ENCODE peak calls at places on chromosome 2, in six cellular contexts. One of them, this sample, is unnamed. For H3K4me1, the result is how much of the 10 kb centered on the place peaks cover.

GRCh38 chr2:231714639-231715498 is 6.5 kb downstream of the PTMA start:
- DNase-seq in endothelial cell of umbilical vein: peak
- DNase-seq in esophagus muscularis mucosa: no peak
- DNase-seq in stomach: peak
- DNase-seq in suprapubic skin: no peak
- DNase-seq in upper lobe of left lung: no peak
- DNase-seq in this sample: peak

GRCh38 chr2:100882645-100883613 is 63.0 kb downstream of the NPAS2 start:
- DNase-seq in stomach: peak
- DNase-seq in suprapubic skin: no peak
- DNase-seq in endothelial cell of umbilical vein: no peak
- DNase-seq in esophagus muscularis mucosa: no peak
- DNase-seq in upper lobe of left lung: no peak
- DNase-seq in this sample: no peak

GRCh38 chr2:191678437-191679110 is 638 bp downstream of the NABP1 start:
- DNase-seq in stomach: peak
- DNase-seq in suprapubic skin: peak
- DNase-seq in upper lobe of left lung: peak
- DNase-seq in esophagus muscularis mucosa: no peak
- DNase-seq in endothelial cell of umbilical vein: peak
- DNase-seq in this sample: peak

GRCh38 chr2:26298638-26299393 is 47.1 kb upstream of the SELENOI start:
- DNase-seq in stomach: peak
- DNase-seq in esophagus muscularis mucosa: no peak
- DNase-seq in upper lobe of left lung: no peak
- DNase-seq in suprapubic skin: no peak
- DNase-seq in endothelial cell of umbilical vein: peak
- DNase-seq in this sample: peak

GRCh38 chr2:237691908-237692600 is 64.7 kb downstream of the LRRFIP1 start:
- DNase-seq in stomach: peak
- DNase-seq in esophagus muscularis mucosa: peak
- DNase-seq in endothelial cell of umbilical vein: peak
- DNase-seq in suprapubic skin: peak
- DNase-seq in upper lobe of left lung: peak
- DNase-seq in this sample: peak

GRCh38 chr2:216350214-216350789 is 22.0 kb downstream of the MARCHF4 start:
- DNase-seq in endothelial cell of umbilical vein: peak
- DNase-seq in stomach: no peak
- DNase-seq in upper lobe of left lung: no peak
- DNase-seq in suprapubic skin: no peak
- DNase-seq in esophagus muscularis mucosa: peak
- DNase-seq in this sample: no peak

GRCh38 chr2:126852361-126852760 is 46.3 kb upstream of the TEX51 start:
- DNase-seq in stomach: no peak
- DNase-seq in upper lobe of left lung: no peak
- DNase-seq in endothelial cell of umbilical vein: no peak
- DNase-seq in esophagus muscularis mucosa: peak
- DNase-seq in suprapubic skin: no peak
- DNase-seq in this sample: no peak

GRCh38 chr2:39737661-39738060 is 41.4 kb downstream of the THUMPD2 start:
- DNase-seq in endothelial cell of umbilical vein: no peak
- DNase-seq in esophagus muscularis mucosa: no peak
- DNase-seq in suprapubic skin: no peak
- DNase-seq in stomach: no peak
- DNase-seq in upper lobe of left lung: peak
- DNase-seq in this sample: peak

GRCh38 chr2:192016265-192016664 is 169.4 kb upstream of the CAVIN2 start:
- DNase-seq in endothelial cell of umbilical vein: no peak
- DNase-seq in stomach: no peak
- DNase-seq in suprapubic skin: no peak
- DNase-seq in esophagus muscularis mucosa: no peak
- DNase-seq in upper lobe of left lung: no peak
- DNase-seq in this sample: no peak

GRCh38 chr2:191499874-191500565 is 177.9 kb upstream of the NABP1 start:
- DNase-seq in esophagus muscularis mucosa: no peak
- DNase-seq in suprapubic skin: no peak
- DNase-seq in stomach: no peak
- DNase-seq in endothelial cell of umbilical vein: no peak
- DNase-seq in upper lobe of left lung: peak
- DNase-seq in this sample: no peak

GRCh38 chr2:144083211-144083610 is 436.7 kb downstream of the ZEB2 start:
- DNase-seq in upper lobe of left lung: no peak
- DNase-seq in endothelial cell of umbilical vein: no peak
- DNase-seq in stomach: no peak
- DNase-seq in suprapubic skin: no peak
- DNase-seq in esophagus muscularis mucosa: no peak
- DNase-seq in this sample: no peak

GRCh38 chr2:189421644-189422043 is 19.6 kb upstream of the WDR75 start:
- DNase-seq in suprapubic skin: no peak
- DNase-seq in upper lobe of left lung: no peak
- DNase-seq in endothelial cell of umbilical vein: no peak
- DNase-seq in esophagus muscularis mucosa: no peak
- DNase-seq in stomach: no peak
- DNase-seq in this sample: no peak

GRCh38 chr2:96116424-96116878 is at the start of gene ADRA2B:
- DNase-seq in esophagus muscularis mucosa: no peak
- DNase-seq in endothelial cell of umbilical vein: peak
- DNase-seq in suprapubic skin: no peak
- DNase-seq in stomach: peak
- DNase-seq in upper lobe of left lung: peak
- DNase-seq in this sample: peak

GRCh38 chr2:78718031-78718430 is 307.5 kb upstream of the REG3G start:
- DNase-seq in esophagus muscularis mucosa: no peak
- DNase-seq in stomach: no peak
- DNase-seq in endothelial cell of umbilical vein: no peak
- DNase-seq in upper lobe of left lung: no peak
- DNase-seq in suprapubic skin: no peak
- DNase-seq in this sample: no peak

GRCh38 chr2:80086831-80087230 is 217.7 kb downstream of the LRRTM1 start:
- DNase-seq in esophagus muscularis mucosa: no peak
- DNase-seq in stomach: no peak
- DNase-seq in upper lobe of left lung: no peak
- DNase-seq in suprapubic skin: no peak
- DNase-seq in endothelial cell of umbilical vein: no peak
- DNase-seq in this sample: no peak

GRCh38 chr2:172172513-172173217 is 70.0 kb upstream of the DLX2 start:
- DNase-seq in upper lobe of left lung: peak
- DNase-seq in suprapubic skin: no peak
- DNase-seq in esophagus muscularis mucosa: no peak
- DNase-seq in stomach: peak
- DNase-seq in endothelial cell of umbilical vein: peak
- DNase-seq in this sample: peak

GRCh38 chr2:233329489-233330135 is 22.0 kb downstream of the SAG start:
- DNase-seq in upper lobe of left lung: no peak
- DNase-seq in stomach: no peak
- DNase-seq in esophagus muscularis mucosa: no peak
- DNase-seq in endothelial cell of umbilical vein: peak
- DNase-seq in suprapubic skin: no peak
- DNase-seq in this sample: no peak

GRCh38 chr2:205590759-205591158 is 91.5 kb upstream of the NRP2 start:
- DNase-seq in suprapubic skin: no peak
- DNase-seq in esophagus muscularis mucosa: no peak
- DNase-seq in endothelial cell of umbilical vein: peak
- DNase-seq in upper lobe of left lung: no peak
- DNase-seq in stomach: no peak
- DNase-seq in this sample: no peak

GRCh38 chr2:190183535-190183934 is 121.0 kb upstream of the MSTN start:
- DNase-seq in suprapubic skin: no peak
- DNase-seq in upper lobe of left lung: no peak
- DNase-seq in endothelial cell of umbilical vein: no peak
- DNase-seq in stomach: no peak
- DNase-seq in esophagus muscularis mucosa: no peak
- DNase-seq in this sample: no peak

GRCh38 chr2:11836647-11837219 is 90.3 kb downstream of the LPIN1 start:
- DNase-seq in suprapubic skin: no peak
- DNase-seq in stomach: no peak
- DNase-seq in esophagus muscularis mucosa: no peak
- DNase-seq in endothelial cell of umbilical vein: no peak
- DNase-seq in upper lobe of left lung: no peak
- DNase-seq in this sample: no peak

GRCh38 chr2:11832531-11832930 is 86.1 kb downstream of the LPIN1 start:
- DNase-seq in suprapubic skin: no peak
- DNase-seq in upper lobe of left lung: no peak
- DNase-seq in endothelial cell of umbilical vein: no peak
- DNase-seq in esophagus muscularis mucosa: no peak
- DNase-seq in stomach: no peak
- DNase-seq in this sample: no peak

GRCh38 chr2:11833601-11834000 is 87.2 kb downstream of the LPIN1 start:
- DNase-seq in suprapubic skin: no peak
- DNase-seq in endothelial cell of umbilical vein: no peak
- DNase-seq in upper lobe of left lung: no peak
- DNase-seq in esophagus muscularis mucosa: no peak
- DNase-seq in stomach: no peak
- DNase-seq in this sample: no peak

GRCh38 chr2:11837875-11838734 is 91.7 kb downstream of the LPIN1 start:
- DNase-seq in stomach: no peak
- DNase-seq in suprapubic skin: no peak
- DNase-seq in endothelial cell of umbilical vein: no peak
- DNase-seq in esophagus muscularis mucosa: no peak
- DNase-seq in upper lobe of left lung: no peak
- DNase-seq in this sample: no peak

DNA sequence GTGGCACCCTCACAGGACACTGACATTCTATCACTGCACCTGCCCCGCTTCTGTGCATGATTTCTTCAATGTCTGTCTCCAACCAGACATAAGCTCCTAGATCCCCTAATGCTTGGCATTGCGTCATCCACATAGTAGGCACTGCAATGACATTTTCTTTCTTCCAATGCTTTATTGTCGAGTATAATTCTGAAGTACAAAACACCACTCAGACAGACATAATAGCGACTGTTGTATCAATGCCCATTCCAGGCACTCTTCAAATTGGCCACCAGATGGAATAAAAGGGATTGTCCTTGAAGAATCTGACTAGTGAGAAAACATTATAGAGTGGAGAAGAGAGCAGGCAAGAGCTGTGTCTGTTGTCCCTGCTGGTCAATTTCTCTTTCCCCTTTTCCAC is 89.0 kb downstream of the LPIN1 start:
- DNase-seq in esophagus muscularis mucosa: no peak
- DNase-seq in upper lobe of left lung: no peak
- DNase-seq in stomach: no peak
- DNase-seq in suprapubic skin: no peak
- DNase-seq in endothelial cell of umbilical vein: no peak
- DNase-seq in this sample: no peak
- TF ChIP-seq CTCF in esophagus muscularis mucosa: no peak
- TF ChIP-seq CTCF in upper lobe of left lung: peak
- TF ChIP-seq CTCF in stomach: no peak
- TF ChIP-seq CTCF in suprapubic skin: no peak
- TF ChIP-seq CTCF in endothelial cell of umbilical vein: no peak
- TF ChIP-seq CTCF in this sample: no peak

GRCh38 chr2:64394174-64394573 is 59.8 kb upstream of the LGALSL start:
- DNase-seq in upper lobe of left lung: no peak
- DNase-seq in endothelial cell of umbilical vein: no peak
- DNase-seq in stomach: no peak
- DNase-seq in esophagus muscularis mucosa: no peak
- DNase-seq in suprapubic skin: no peak
- DNase-seq in this sample: no peak

GRCh38 chr2:64398730-64399129 is 55.2 kb upstream of the LGALSL start:
- DNase-seq in endothelial cell of umbilical vein: no peak
- DNase-seq in upper lobe of left lung: no peak
- DNase-seq in stomach: no peak
- DNase-seq in esophagus muscularis mucosa: no peak
- DNase-seq in suprapubic skin: no peak
- DNase-seq in this sample: no peak

GRCh38 chr2:64396551-64396950 is 57.4 kb upstream of the LGALSL start:
- DNase-seq in endothelial cell of umbilical vein: no peak
- DNase-seq in esophagus muscularis mucosa: peak
- DNase-seq in suprapubic skin: no peak
- DNase-seq in stomach: no peak
- DNase-seq in upper lobe of left lung: no peak
- DNase-seq in this sample: no peak

GRCh38 chr2:64393611-64394010 is 60.4 kb upstream of the LGALSL start:
- DNase-seq in suprapubic skin: no peak
- DNase-seq in stomach: no peak
- DNase-seq in endothelial cell of umbilical vein: no peak
- DNase-seq in esophagus muscularis mucosa: no peak
- DNase-seq in upper lobe of left lung: no peak
- DNase-seq in this sample: no peak

GRCh38 chr2:64396001-64396400 is 58.0 kb upstream of the LGALSL start:
- DNase-seq in endothelial cell of umbilical vein: no peak
- DNase-seq in suprapubic skin: no peak
- DNase-seq in stomach: no peak
- DNase-seq in upper lobe of left lung: no peak
- DNase-seq in esophagus muscularis mucosa: peak
- DNase-seq in this sample: no peak
- H3K4me1 ChIP-seq in endothelial cell of umbilical vein: under half
- H3K4me1 ChIP-seq in suprapubic skin: under half
- H3K4me1 ChIP-seq in stomach: under half
- H3K4me1 ChIP-seq in upper lobe of left lung: under half
- H3K4me1 ChIP-seq in esophagus muscularis mucosa: under half
- H3K4me1 ChIP-seq in this sample: under half

DNA sequence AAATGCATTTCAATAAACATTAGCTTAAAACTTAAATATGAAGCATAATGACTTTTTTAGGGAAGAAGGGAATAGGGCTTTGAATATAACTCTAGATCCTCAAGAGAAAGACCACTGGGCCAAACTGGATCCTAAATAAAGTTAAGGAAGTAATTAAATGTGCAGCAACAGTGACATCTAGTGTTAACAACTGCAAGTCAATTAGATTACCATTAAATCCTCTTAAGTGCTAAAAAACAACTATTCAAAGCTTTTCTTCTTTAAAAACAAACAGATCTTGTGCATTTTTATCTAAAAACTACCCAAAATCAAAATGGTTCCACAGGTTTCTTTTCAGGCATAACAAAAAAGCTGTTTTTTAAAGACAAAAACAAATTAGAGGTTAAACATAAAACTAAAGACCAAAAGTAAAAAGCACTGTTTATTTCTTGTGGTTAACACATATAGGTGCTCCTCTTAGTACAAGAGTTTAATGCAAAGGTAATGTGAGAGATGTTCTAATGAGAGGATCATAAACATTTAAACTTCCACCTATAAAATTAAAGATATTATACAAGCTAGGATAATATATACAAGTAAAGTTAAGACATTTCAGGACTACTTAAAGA is 111.4 kb downstream of the THADA start:
- DNase-seq in endothelial cell of umbilical vein: peak
- DNase-seq in upper lobe of left lung: no peak
- DNase-seq in esophagus muscularis mucosa: no peak
- DNase-seq in stomach: no peak
- DNase-seq in suprapubic skin: no peak
- DNase-seq in this sample: no peak
- TF ChIP-seq POLR2AphosphoS5 in endothelial cell of umbilical vein: no peak
- TF ChIP-seq POLR2AphosphoS5 in upper lobe of left lung: no peak
- TF ChIP-seq POLR2AphosphoS5 in esophagus muscularis mucosa: no peak
- TF ChIP-seq POLR2AphosphoS5 in stomach: no peak
- TF ChIP-seq POLR2AphosphoS5 in suprapubic skin: no peak
- TF ChIP-seq POLR2AphosphoS5 in this sample: peak

DNA sequence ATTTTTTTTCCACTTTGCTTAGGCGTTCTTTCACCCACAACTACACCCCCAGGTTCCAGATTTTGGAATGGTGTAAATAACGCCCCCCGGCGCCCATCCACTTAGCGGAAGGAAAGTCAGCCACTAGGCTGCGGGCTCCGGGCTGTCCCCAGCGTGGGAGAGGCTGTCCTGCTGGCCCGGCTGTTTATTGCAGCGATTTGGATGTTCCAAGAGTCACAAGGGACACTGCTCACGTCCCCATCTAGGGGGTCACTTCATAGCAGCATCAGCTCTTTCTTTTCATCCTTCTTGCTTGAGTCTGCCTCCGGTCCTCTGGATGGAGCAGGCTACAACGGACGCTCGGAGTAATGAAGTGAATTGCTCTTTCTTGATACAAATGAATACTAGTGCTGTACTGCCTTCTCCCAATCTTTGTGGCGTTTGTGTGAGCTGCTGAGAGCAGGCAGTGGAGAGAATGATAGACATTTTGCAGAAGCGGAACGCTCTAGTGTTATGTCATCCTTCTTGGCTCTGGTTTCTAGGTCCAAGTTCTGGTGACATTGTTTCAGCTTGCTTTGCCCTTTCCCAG is 50.7 kb upstream of the PAIP2B start:
- DNase-seq in upper lobe of left lung: peak
- DNase-seq in endothelial cell of umbilical vein: peak
- DNase-seq in stomach: no peak
- DNase-seq in suprapubic skin: no peak
- DNase-seq in esophagus muscularis mucosa: no peak
- DNase-seq in this sample: no peak
- TF ChIP-seq CTCF in upper lobe of left lung: no peak
- TF ChIP-seq CTCF in endothelial cell of umbilical vein: peak
- TF ChIP-seq CTCF in stomach: no peak
- TF ChIP-seq CTCF in suprapubic skin: peak
- TF ChIP-seq CTCF in esophagus muscularis mucosa: peak
- TF ChIP-seq CTCF in this sample: no peak